ENCODE peak calls at places on chromosomes 7 and 10, in eight cellular contexts. Z is bronchial epithelial cell, F is AG04450, G is fibroblast of villous mesenchyme, S is sigmoid colon, R is fibroblast of pulmonary artery, A is A549, V is brain microvascular endothelial cell. Y is an unnamed sample.

GRCh38 chr10:29245476-29245875 is 43.4 kb upstream of the LYZL1 start:
- DNase-seq in A (no peak), Z (no peak), V (no peak), R (no peak), S (no peak), G (no peak), F (no peak), Y (no peak)

GRCh38 chr7:151958036-151959010 is 2.1 kb downstream of the GALNTL5 start:
- DNase-seq in F (no peak), G (no peak), A (no peak), V (no peak), R (no peak), S (no peak), Z (no peak), Y (no peak)

GRCh38 chr7:25846722-25847121 is 305.3 kb upstream of the NFE2L3 start:
- DNase-seq in A (no peak), V (peak; percentile 94), Z (no peak), G (peak; percentile 91), F (peak; percentile 79), S (peak; percentile 92), R (peak; percentile 89), Y (no peak)

GRCh38 chr10:93106631-93107072 is 33.0 kb downstream of the CYP26A1 start:
- DNase-seq in V (peak; percentile 67), A (no peak), F (no peak), Z (no peak), R (peak; percentile 26), S (no peak), G (peak; percentile 6), Y (peak; percentile 3)

GRCh38 chr10:129888784-129889616 is 75.1 kb downstream of the EBF3 start:
- DNase-seq in R (peak; percentile 51), A (peak; percentile 64), V (peak; percentile 4), F (no peak), S (no peak), Z (no peak), G (no peak), Y (no peak)

GRCh38 chr10:35993816-35994515 is 351.9 kb upstream of the FZD8 start:
- DNase-seq in A (no peak), R (no peak), Z (no peak), V (no peak), F (no peak), G (no peak), S (no peak), Y (no peak)

GRCh38 chr10:67471022-67471421 is 225.0 kb downstream of the CTNNA3 start:
- DNase-seq in V (no peak), G (no peak), A (no peak), S (no peak), R (no peak), F (no peak), Z (no peak), Y (no peak)

GRCh38 chr7:86975449-86975848 is 84.0 kb downstream of the ELAPOR2 start:
- DNase-seq in F (no peak), Z (no peak), V (no peak), G (no peak), R (no peak), A (no peak), S (no peak), Y (no peak)

GRCh38 chr7:141522657-141523342 is 28.4 kb upstream of the AGK start:
- DNase-seq in Z (no peak), F (no peak), A (no peak), S (no peak), G (no peak), R (no peak), V (no peak), Y (no peak)

GRCh38 chr7:11591943-11592342 is 240.1 kb downstream of the THSD7A start:
- DNase-seq in V (no peak), S (no peak), F (no peak), Z (no peak), G (no peak), R (no peak), A (no peak), Y (no peak)

GRCh38 chr10:49408437-49409306 is 12.8 kb upstream of the DRGX start:
- DNase-seq in G (no peak), S (no peak), A (no peak), Z (peak; percentile 10), R (peak; percentile 11), V (no peak), F (no peak), Y (no peak)
- TF ChIP-seq CTCF in G (peak; percentile 40), S (no peak), A (no peak), Z (peak; percentile 50), R (peak; percentile 54), V (peak; percentile 65), F (peak; percentile 36), Y (peak; percentile 51)

DNA sequence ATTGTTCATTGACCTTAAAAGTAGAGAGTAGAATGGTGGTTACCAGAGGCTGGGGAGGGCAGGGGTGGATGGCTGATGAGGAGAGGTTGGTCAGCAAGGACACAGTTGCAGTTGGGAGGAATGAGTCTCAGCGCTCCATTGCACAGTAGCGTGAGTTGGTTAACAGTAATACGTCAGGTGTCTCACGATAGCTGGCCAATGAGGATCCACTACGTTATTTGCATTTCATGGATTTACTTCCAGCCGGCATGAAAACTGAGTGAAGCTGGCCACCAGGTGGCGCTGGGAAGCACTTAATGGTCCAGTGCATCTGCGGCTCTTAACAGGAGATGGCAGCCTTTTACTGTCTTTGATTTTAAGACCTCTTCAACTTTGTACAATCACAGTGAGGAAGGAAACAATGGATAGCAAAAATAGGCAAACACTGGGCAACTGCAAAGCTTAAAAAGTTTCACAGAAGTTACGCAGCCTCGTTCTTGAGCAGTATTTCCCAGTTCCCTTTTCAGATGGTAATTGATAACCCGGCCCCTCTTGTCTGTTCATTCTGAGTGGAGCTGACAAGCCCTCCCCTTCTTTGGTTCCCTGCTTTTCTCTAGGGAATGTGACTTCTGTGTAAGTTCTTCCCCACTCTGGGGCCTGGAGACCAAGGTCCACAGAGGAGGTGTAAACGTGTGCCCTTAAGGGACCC is 23.7 kb downstream of the AKR1E2 start:
- DNase-seq in Z (peak; percentile 90), G (peak; percentile 96), A (peak; percentile 80), R (peak; percentile 98), F (peak; percentile 94), S (peak; percentile 95), V (peak; percentile 96), Y (peak; percentile 87)
- H3K4me3 ChIP-seq in Z (no peak overlapping the region), G (no peak overlapping the region), A (no peak overlapping the region), R (no peak overlapping the region), F (no peak overlapping the region), S (no peak overlapping the region), V (no peak overlapping the region), Y (no peak overlapping the region)

GRCh38 chr10:94440096-94440495 is 37.8 kb downstream of the TBC1D12 start:
- DNase-seq in F (no peak), V (no peak), Z (no peak), A (no peak), R (no peak), G (no peak), S (no peak), Y (no peak)

GRCh38 chr10:94443052-94443451 is 40.7 kb downstream of the TBC1D12 start:
- DNase-seq in V (no peak), S (no peak), A (no peak), R (no peak), F (no peak), G (no peak), Z (no peak), Y (no peak)

GRCh38 chr10:94443549-94443948 is 41.2 kb downstream of the TBC1D12 start:
- DNase-seq in F (no peak), Z (no peak), S (no peak), V (no peak), R (no peak), A (no peak), G (peak; percentile 68), Y (no peak)

DNA sequence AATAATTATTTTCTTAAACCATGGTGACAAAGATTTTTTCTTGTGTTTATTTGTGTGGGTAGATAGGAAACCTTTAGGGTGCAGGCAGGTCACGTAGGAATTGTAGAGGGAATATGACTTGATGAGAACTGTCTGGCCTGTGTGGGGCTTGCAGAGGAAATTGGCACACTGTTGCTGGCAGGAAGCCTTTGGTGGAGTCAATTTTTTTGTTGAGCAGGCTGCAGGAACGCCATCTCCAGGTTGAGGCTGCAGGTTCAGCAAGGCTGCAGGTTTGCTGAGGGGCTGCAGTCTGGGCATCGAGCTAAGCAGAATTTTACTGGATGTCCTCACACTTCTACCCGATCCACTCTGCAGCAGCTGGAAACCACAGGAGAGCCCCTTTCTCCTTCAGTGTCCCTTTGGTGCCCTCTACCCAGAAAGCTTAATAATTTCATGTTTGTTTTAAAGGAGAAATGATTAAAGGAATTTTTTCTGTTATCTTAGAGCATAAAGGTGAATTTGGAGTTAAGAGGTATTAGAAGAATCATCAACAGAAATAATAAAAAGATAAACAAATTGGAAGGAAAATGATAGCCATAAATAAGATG is 37.0 kb downstream of the TBC1D12 start:
- DNase-seq in S (no peak), A (no peak), F (no peak), R (peak; percentile 46), V (no peak), G (no peak), Z (peak; percentile 2), Y (no peak)
- TF ChIP-seq CTCF in S (no peak), A (no peak), F (peak; percentile 30), R (no peak), V (peak; percentile 25), G (peak; percentile 23), Z (peak; percentile 1), Y (peak; percentile 23)

DNA sequence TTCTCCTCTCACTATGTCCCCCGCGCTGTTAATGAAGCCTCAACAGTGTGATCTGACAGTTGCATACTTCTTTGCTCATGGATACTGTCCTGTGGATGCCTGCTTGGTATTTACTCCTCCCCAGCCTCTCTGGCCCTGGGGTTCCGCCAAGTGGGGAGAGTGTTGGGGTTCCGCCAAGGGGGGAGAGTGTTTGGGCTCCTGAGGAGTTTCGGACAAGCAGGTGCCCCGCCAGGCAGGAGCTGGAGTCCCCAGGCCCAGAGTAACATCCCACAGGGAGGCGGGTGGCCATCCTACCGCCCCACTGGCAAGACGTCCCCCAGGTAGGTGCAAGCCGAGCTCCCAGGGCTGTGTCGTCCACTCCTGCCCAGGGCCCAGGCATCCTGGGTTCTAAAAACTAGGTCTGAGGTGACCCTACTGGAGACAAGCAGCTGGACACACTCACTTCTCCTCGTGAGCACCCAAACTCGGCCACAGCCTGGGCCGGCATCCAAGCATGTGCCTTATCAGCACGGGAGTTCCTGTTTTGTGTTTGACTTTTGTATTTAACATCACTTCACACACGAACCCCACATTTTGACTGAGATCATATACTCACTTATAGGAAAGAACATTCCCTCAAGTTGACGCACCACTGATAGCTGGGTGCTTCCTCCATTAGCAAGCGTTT is 34.2 kb downstream of the CAMK2B start:
- DNase-seq in S (peak; percentile 64), G (peak; percentile 95), R (peak; percentile 99), F (peak; percentile 69), Z (no peak), V (peak; percentile 77), A (no peak), Y (no peak)
- H3K4me3 ChIP-seq in S (no peak overlapping the region), G (no peak overlapping the region), R (no peak overlapping the region), F (no peak overlapping the region), Z (no peak overlapping the region), V (no peak overlapping the region), A (no peak overlapping the region), Y (no peak overlapping the region)

GRCh38 chr10:43230101-43230908 is 36.6 kb downstream of the RASGEF1A start:
- DNase-seq in A (no peak), R (no peak), G (no peak), S (peak; percentile 55), F (no peak), V (no peak), Z (no peak), Y (no peak)
- TF ChIP-seq CTCF in A (no peak), R (no peak), G (no peak), S (no peak), F (no peak), V (peak; percentile 10), Z (no peak), Y (no peak)